ENCODE peak calls at places on chromosomes 3 and 15, in eight cellular contexts. D is body of pancreas, V is A549, W is uterus, G is transverse colon, H is K562, E is heart left ventricle, F is IMR-90. O is an unnamed sample.

GRCh38 chr3:115386347-115386746 is 237.0 kb upstream of the GAP43 start:
- DNase-seq in F (no peak), W (no peak), D (no peak), E (no peak), H (no peak), V (no peak), G (no peak), O (no peak)

GRCh38 chr3:105705011-105705410 is 163.8 kb downstream of the CBLB start:
- DNase-seq in E (no peak), F (no peak), W (no peak), H (no peak), V (no peak), D (no peak), G (no peak), O (no peak)

GRCh38 chr3:38647217-38647970 is 2.1 kb downstream of the SCN5A start:
- DNase-seq in W (no peak), H (no peak), V (no peak), E (no peak), G (no peak), D (no peak), F (no peak), O (peak)

GRCh38 chr3:106130384-106131084 is 261.7 kb upstream of the CBLB start:
- DNase-seq in H (peak), F (peak), E (no peak), G (no peak), W (no peak), D (no peak), V (no peak), O (no peak)

GRCh38 chr3:42562047-42562907 is 19.5 kb downstream of the SEC22C start:
- DNase-seq in V (no peak), H (peak), W (no peak), F (peak), G (no peak), D (no peak), E (no peak), O (no peak)

GRCh38 chr3:69116897-69117296 is 5.5 kb downstream of the LMOD3 start:
- DNase-seq in W (no peak), E (no peak), V (no peak), D (peak), F (no peak), G (no peak), H (no peak), O (no peak)

GRCh38 chr15:26098801-26099200 is 235.7 kb upstream of the ATP10A start:
- DNase-seq in V (no peak), D (no peak), H (no peak), G (no peak), E (no peak), W (no peak), F (no peak), O (no peak)

GRCh38 chr3:21041621-21042020 is 709.4 kb downstream of the ZNF385D start:
- DNase-seq in G (no peak), W (no peak), V (no peak), E (no peak), H (no peak), F (no peak), D (no peak), O (no peak)

GRCh38 chr3:46098319-46098761 is 71.1 kb upstream of the XCR1 start:
- DNase-seq in H (no peak), E (peak), F (peak), D (no peak), W (peak), V (no peak), G (peak), O (peak)

GRCh38 chr3:100246999-100247398 is 13.8 kb upstream of the TBC1D23 start:
- DNase-seq in V (no peak), W (no peak), F (no peak), D (no peak), E (no peak), H (no peak), G (no peak), O (no peak)

GRCh38 chr15:65550681-65551098 is 20.4 kb downstream of the HACD3 start:
- DNase-seq in F (peak), V (no peak), E (no peak), D (no peak), W (no peak), G (no peak), H (no peak), O (no peak)

GRCh38 chr15:65086680-65087111 is 10.2 kb downstream of the KBTBD13 start:
- DNase-seq in F (no peak), W (no peak), E (no peak), D (no peak), G (no peak), H (no peak), V (peak), O (peak)

GRCh38 chr15:39403674-39404117 is 177.2 kb upstream of the THBS1 start:
- DNase-seq in H (no peak), E (no peak), V (no peak), W (no peak), G (no peak), F (peak), D (no peak), O (no peak)

GRCh38 chr15:63226966-63227401 is 37.6 kb downstream of the RAB8B start:
- DNase-seq in W (no peak), D (no peak), F (no peak), V (no peak), E (no peak), H (no peak), G (no peak), O (no peak)

GRCh38 chr3:34382859-34383258 is 584.4 kb downstream of the PDCD6IP start:
- DNase-seq in D (no peak), G (no peak), H (no peak), F (no peak), W (no peak), E (no peak), V (no peak), O (no peak)

GRCh38 chr3:165462616-165463334 is 266.6 kb upstream of the SLITRK3 start:
- DNase-seq in D (no peak), G (no peak), E (no peak), V (no peak), H (no peak), W (peak), F (no peak), O (no peak)

GRCh38 chr3:31903686-31904431 is 77.2 kb downstream of the OSBPL10 start:
- DNase-seq in V (no peak), D (no peak), W (no peak), F (no peak), H (no peak), G (no peak), E (no peak), O (no peak)

GRCh38 chr3:179272385-179272784 is 21.5 kb upstream of the KCNMB3 start:
- DNase-seq in G (no peak), E (no peak), D (no peak), V (no peak), H (no peak), W (no peak), F (peak), O (no peak)

GRCh38 chr3:169390741-169391300 is 272.7 kb downstream of the MECOM start:
- DNase-seq in E (no peak), W (no peak), G (no peak), F (no peak), H (no peak), V (no peak), D (no peak), O (no peak)

GRCh38 chr3:141393151-141394076 is 25.1 kb downstream of the ZBTB38 start:
- DNase-seq in F (no peak), E (no peak), H (no peak), W (no peak), D (no peak), V (no peak), G (no peak), O (no peak)

GRCh38 chr3:129587559-129588210 is 18.8 kb downstream of the PLXND1 start:
- DNase-seq in E (no peak), H (no peak), D (no peak), W (no peak), G (no peak), F (no peak), V (no peak), O (no peak)

GRCh38 chr3:7423995-7424394 is 563.1 kb downstream of the GRM7 start:
- DNase-seq in D (no peak), V (no peak), F (no peak), G (no peak), E (no peak), W (no peak), H (no peak), O (no peak)

GRCh38 chr15:69712999-69713398 is 260.4 kb downstream of the RPLP1 start:
- DNase-seq in H (no peak), V (no peak), F (no peak), W (no peak), D (no peak), G (no peak), E (no peak), O (no peak)

DNA sequence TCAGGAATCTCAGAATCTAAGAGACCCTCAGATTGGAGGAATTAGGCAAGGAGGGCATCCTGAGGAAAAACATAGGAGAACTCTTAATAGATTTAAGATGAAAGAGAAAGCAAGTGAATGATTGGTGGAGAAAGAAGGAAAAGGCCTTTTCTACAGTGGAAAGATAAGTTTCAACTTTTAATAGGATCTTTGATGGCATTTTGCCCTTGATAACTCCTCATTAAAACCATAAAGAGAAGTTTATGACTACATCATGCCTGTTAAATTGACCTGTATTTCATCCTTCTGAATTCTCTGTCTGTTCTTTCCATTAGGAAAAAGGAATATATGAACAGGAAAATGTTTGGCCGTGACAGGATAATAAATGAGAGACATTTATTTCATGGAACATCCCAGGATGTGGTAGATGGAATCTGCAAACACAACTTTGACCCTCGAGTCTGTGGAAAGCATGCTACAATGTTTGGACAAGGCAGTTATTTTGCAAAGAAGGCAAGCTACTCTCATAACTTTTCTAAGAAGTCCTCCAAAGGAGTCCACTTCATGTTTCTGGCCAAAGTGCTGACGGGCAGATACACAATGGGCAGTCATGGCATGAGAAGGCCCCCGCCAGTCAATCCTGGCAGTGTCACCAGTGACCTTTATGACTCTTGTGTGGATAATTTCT is 30.1 kb downstream of the TIPARP start:
- DNase-seq in G (no peak), H (no peak), D (no peak), V (no peak), F (no peak), E (no peak), W (no peak), O (no peak)
- TF ChIP-seq CTCF in G (no peak), H (no peak), D (no peak), V (no peak), F (no peak), E (no peak), W (no peak), O (no peak)

DNA sequence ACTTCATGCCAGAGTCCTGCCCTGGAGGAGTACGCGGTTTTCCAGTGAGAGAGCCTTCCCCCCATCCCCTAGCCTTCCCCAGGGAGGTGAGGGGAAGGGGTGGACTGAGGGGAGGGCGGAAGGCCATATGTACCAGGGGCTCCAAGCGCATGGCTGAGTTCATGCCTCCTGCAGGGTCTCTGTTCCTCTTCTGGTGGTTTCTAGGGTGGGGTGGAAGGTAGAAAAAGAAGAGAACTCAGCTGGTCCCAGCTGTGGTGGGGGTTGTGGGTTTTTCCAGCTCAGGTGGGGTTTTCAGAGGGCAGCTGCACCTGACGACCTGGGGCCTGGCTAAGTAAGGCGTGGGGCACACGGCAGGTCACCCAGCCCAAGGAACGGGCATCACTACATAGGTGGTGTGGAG is 10.7 kb upstream of the IQSEC1 start:
- DNase-seq in D (no peak), E (no peak), H (no peak), G (peak), W (no peak), F (no peak), V (no peak), O (no peak)
- H3K4me3 ChIP-seq in D (no peak), E (no peak), H (no peak), G (no peak), W (no peak), F (no peak), V (no peak), O (no peak)

GRCh38 chr3:12810013-12810780 is 13.7 kb downstream of the CAND2 start:
- DNase-seq in G (peak), F (peak), E (peak), H (peak), W (peak), D (peak), V (peak), O (peak)
- TF ChIP-seq POLR2A in G (peak), F (no peak), E (peak), H (peak), W (peak), D (peak), V (peak), O (no peak)

GRCh38 chr3:123333401-123333800 is 115.5 kb downstream of the ADCY5 start:
- DNase-seq in D (no peak), V (no peak), H (no peak), W (no peak), G (no peak), F (no peak), E (no peak), O (peak)

GRCh38 chr3:123331006-123331405 is 117.9 kb downstream of the ADCY5 start:
- DNase-seq in V (no peak), W (peak), H (no peak), F (no peak), G (no peak), D (no peak), E (peak), O (peak)

GRCh38 chr3:123332124-123332641 is 116.7 kb downstream of the ADCY5 start:
- DNase-seq in E (no peak), D (no peak), F (no peak), W (no peak), G (no peak), V (no peak), H (no peak), O (peak)

GRCh38 chr3:123330441-123330991 is 118.4 kb downstream of the ADCY5 start:
- DNase-seq in F (no peak), D (no peak), E (peak), V (no peak), G (peak), W (peak), H (no peak), O (peak)

GRCh38 chr3:123331651-123332050 is 117.2 kb downstream of the ADCY5 start:
- DNase-seq in V (no peak), W (no peak), F (no peak), H (no peak), G (no peak), D (no peak), E (no peak), O (peak)
- TF ChIP-seq CTCF in V (no peak), W (no peak), F (no peak), H (no peak), G (no peak), D (no peak), E (no peak), O (no peak)

GRCh38 chr3:73625124-73625665 is 454 bp upstream of the PDZRN3 start:
- DNase-seq in F (peak), V (no peak), D (peak), E (peak), G (no peak), W (peak), H (no peak), O (no peak)

GRCh38 chr3:73624363-73625123 is at the start of gene PDZRN3:
- DNase-seq in W (peak), E (peak), H (no peak), G (peak), D (peak), F (peak), V (no peak), O (peak)

GRCh38 chr3:73622135-73622534 is 2.6 kb downstream of the PDZRN3 start:
- DNase-seq in E (peak), W (peak), V (no peak), H (no peak), G (peak), D (peak), F (peak), O (peak)

GRCh38 chr3:73623316-73623715 is 1.4 kb downstream of the PDZRN3 start:
- DNase-seq in E (peak), G (no peak), D (peak), W (no peak), F (peak), H (no peak), V (no peak), O (no peak)

DNA sequence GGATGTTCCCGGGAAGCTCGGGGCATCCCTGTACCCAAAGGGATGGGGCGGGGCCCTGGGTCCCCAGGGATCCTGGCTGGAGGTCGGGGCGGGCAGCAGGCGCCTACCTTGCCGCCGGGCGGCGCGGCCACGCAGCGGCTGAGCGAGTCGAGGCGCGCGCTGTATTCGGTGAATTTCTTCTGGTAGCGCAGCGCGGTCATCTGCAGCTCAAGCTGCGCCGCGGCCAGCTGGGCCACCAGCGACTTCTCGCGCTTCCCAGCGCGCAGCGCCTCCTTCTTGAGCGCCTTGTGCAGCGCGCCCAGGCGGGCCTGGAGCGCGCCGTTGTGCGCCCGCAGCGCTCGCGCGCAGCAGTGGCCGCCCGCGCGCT is 762 bp downstream of the PDZRN3 start:
- DNase-seq in F (peak), D (peak), G (peak), H (no peak), W (peak), E (peak), V (no peak), O (peak)
- H3K4me3 ChIP-seq in F (peak), D (peak), G (peak), H (no peak), W (peak), E (peak), V (no peak), O (peak)

GRCh38 chr15:76994971-76995945 is at the start of gene PSTPIP1:
- DNase-seq in G (peak), D (no peak), F (no peak), H (no peak), W (no peak), E (peak), V (no peak), O (peak)
- TF ChIP-seq POLR2A in G (peak), D (no peak), F (no peak), H (no peak), W (no peak), E (no peak), V (no peak), O (no peak)

DNA sequence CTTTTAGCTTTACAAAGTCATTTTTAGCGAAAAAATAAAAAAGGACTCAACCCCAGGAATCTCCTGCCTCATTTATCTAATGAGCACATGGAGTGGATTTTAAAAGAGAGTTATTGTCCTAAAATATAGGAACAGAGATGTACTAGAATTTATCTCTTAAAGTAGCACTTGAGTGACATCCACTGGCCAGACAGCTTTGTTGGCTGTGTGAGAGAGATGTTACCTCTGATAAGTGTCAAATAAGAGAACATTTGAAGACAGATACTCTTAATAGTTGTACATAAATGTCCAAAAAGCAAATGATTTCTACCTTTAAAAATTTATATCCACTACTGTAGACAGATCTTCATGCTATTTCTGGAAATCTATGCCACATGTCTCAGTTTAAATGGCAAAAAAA is 12.3 kb upstream of the MFSD1 start:
- DNase-seq in H (peak), W (no peak), V (no peak), G (peak), D (no peak), E (no peak), F (peak), O (no peak)
- TF ChIP-seq CTCF in H (peak), W (no peak), V (peak), G (peak), D (no peak), E (no peak), F (peak), O (no peak)

GRCh38 chr15:68431037-68431791 is 749 bp downstream of the ITGA11 start:
- DNase-seq in V (no peak), G (no peak), D (no peak), W (peak), E (peak), F (no peak), H (no peak), O (no peak)
- H3K4me3 ChIP-seq in V (peak), G (peak), D (no peak), W (peak), E (peak), F (peak), H (no peak), O (peak)

GRCh38 chr3:14125193-14126016 is 553 bp downstream of the TMEM43 start:
- DNase-seq in F (peak), W (peak), G (peak), H (peak), E (peak), V (peak), D (peak), O (peak)
- TF ChIP-seq POLR2A in F (peak), W (no peak), G (peak), H (no peak), E (peak), V (no peak), D (no peak), O (no peak)

O was measured in sigmoid colon.